ENCODE peak calls at places on chromosomes 12 and 14, in eight cellular contexts. W is EH; Q is NCI-H1694 treated with DMSO at 0.1 percent for 48 hours; A is CD4-positive, alpha-beta memory T cell; I is AG08396; S is natural killer cell; N is NCI-H774; V is stimulated activated CD4-positive, alpha-beta T cell treated with anti-CD3 and anti-CD28 coated beads, Interleukin-1b, Interleukin-23, amount 100 ng/mL, for 4 hours. P is an unnamed sample.

GRCh38 chr14:65387628-65388027 is 24.9 kb upstream of the FUT8 start:
- DNase-seq in W (no peak), Q (no peak), A (no peak), I (no peak), S (no peak), N (no peak), V (no peak), P (no peak)

GRCh38 chr14:95234426-95234825 is 77.1 kb upstream of the DICER1 start:
- DNase-seq in W (no peak), Q (no peak), A (no peak), I (no peak), S (no peak), N (no peak), V (no peak), P (no peak)

GRCh38 chr12:62676521-62677307 is 210.1 kb downstream of the MON2 start:
- DNase-seq in W (no peak), Q (no peak), A (no peak), I (no peak), S (no peak), N (no peak), V (no peak), P (no peak)

GRCh38 chr12:108332791-108333382 is 6.2 kb downstream of the CMKLR1 start:
- DNase-seq in W (no peak), Q (no peak), A (no peak), I (no peak), S (peak), N (no peak), V (no peak), P (peak)

GRCh38 chr12:51907864-51908425 is 641 bp downstream of the ACVRL1 start:
- DNase-seq in W (no peak), Q (no peak), A (no peak), I (no peak), S (no peak), N (no peak), V (no peak), P (no peak)

GRCh38 chr14:99910337-99911268 is 117.4 kb downstream of the EML1 start:
- DNase-seq in W (peak), Q (no peak), A (no peak), I (peak), S (no peak), N (no peak), V (no peak), P (no peak)

GRCh38 chr12:90058721-90059120 is 350.1 kb upstream of the ATP2B1 start:
- DNase-seq in W (peak), Q (no peak), A (no peak), I (peak), S (no peak), N (no peak), V (no peak), P (no peak)

GRCh38 chr12:125187780-125188741 is 122.8 kb downstream of the AACS start:
- DNase-seq in W (peak), Q (no peak), A (no peak), I (no peak), S (no peak), N (no peak), V (no peak), P (no peak)

GRCh38 chr12:29008786-29009185 is 140.3 kb upstream of the FAR2 start:
- DNase-seq in W (no peak), Q (no peak), A (no peak), I (no peak), S (no peak), N (no peak), V (no peak), P (no peak)

GRCh38 chr14:76380991-76381390 is 5.1 kb downstream of the ESRRB start:
- DNase-seq in W (no peak), Q (no peak), A (no peak), I (no peak), S (no peak), N (no peak), V (no peak), P (no peak)

GRCh38 chr12:19539836-19540235 is 100.5 kb downstream of the AEBP2 start:
- DNase-seq in W (no peak), Q (no peak), A (no peak), I (no peak), S (no peak), N (no peak), V (no peak), P (peak)

GRCh38 chr14:105364100-105364708 is 34.1 kb upstream of the TEX22 start:
- DNase-seq in W (peak), Q (no peak), A (peak), I (peak), S (no peak), N (no peak), V (peak), P (no peak)

GRCh38 chr14:94390372-94391086 is 2.1 kb upstream of the SERPINA1 start:
- DNase-seq in W (peak), Q (no peak), A (no peak), I (no peak), S (no peak), N (no peak), V (no peak), P (peak)

GRCh38 chr12:47556631-47557030 is 149.2 kb downstream of the RPAP3 start:
- DNase-seq in W (no peak), Q (no peak), A (no peak), I (no peak), S (no peak), N (no peak), V (no peak), P (no peak)

GRCh38 chr12:113299619-113300237 is 35.2 kb downstream of the SLC8B1 start:
- DNase-seq in W (peak), Q (no peak), A (no peak), I (peak), S (no peak), N (no peak), V (no peak), P (no peak)

GRCh38 chr14:20454359-20454644 is 310 bp downstream of the OSGEP start:
- DNase-seq in W (no peak), Q (peak), A (peak), I (no peak), S (no peak), N (no peak), V (no peak), P (no peak)

GRCh38 chr14:68771631-68772030 is 21.2 kb downstream of the ZFP36L1 start:
- DNase-seq in W (no peak), Q (no peak), A (peak), I (no peak), S (no peak), N (no peak), V (no peak), P (no peak)

GRCh38 chr12:65470261-65470660 is 191.8 kb downstream of the MSRB3 start:
- DNase-seq in W (peak), Q (no peak), A (no peak), I (no peak), S (no peak), N (no peak), V (no peak), P (no peak)

GRCh38 chr14:98510392-98510791 is 761.6 kb downstream of the BCL11B start:
- DNase-seq in W (no peak), Q (no peak), A (no peak), I (no peak), S (no peak), N (no peak), V (no peak), P (no peak)

GRCh38 chr12:3135522-3136461 is 58.6 kb downstream of the TSPAN9 start:
- DNase-seq in W (peak), Q (peak), A (peak), I (peak), S (peak), N (peak), V (peak), P (peak)

GRCh38 chr12:110853856-110854255 is 7.1 kb downstream of the CCDC63 start:
- DNase-seq in W (peak), Q (peak), A (no peak), I (no peak), S (no peak), N (no peak), V (no peak), P (no peak)

GRCh38 chr14:99781091-99781490 is 12.1 kb upstream of the EML1 start:
- DNase-seq in W (no peak), Q (no peak), A (no peak), I (no peak), S (no peak), N (no peak), V (no peak), P (no peak)

GRCh38 chr14:64410084-64410774 is 22.1 kb downstream of the MTHFD1 start:
- DNase-seq in W (peak), Q (no peak), A (no peak), I (no peak), S (no peak), N (no peak), V (no peak), P (peak)

GRCh38 chr14:53696217-53696965 is 260.2 kb downstream of the BMP4 start:
- DNase-seq in W (no peak), Q (peak), A (no peak), I (no peak), S (no peak), N (peak), V (no peak), P (no peak)

GRCh38 chr12:122005252-122005651 is 16.4 kb upstream of the BCL7A start:
- DNase-seq in W (no peak), Q (no peak), A (no peak), I (no peak), S (no peak), N (no peak), V (no peak), P (no peak)

P was measured in MV-4-11.